ENCODE peak calls at places on chromosome X, in four cellular contexts. U is A549, Y is suprapubic skin, R is MM.1S. W is an unnamed sample. For H3K4me1, the result is how much of the 10 kb centered on the place peaks cover.

GRCh38 chrX:94932278-94932965 is 1258.4 kb downstream of the FAM133A start:
- DNase-seq in U (no peak), Y (no peak), R (peak), W (no peak)

GRCh38 chrX:128335671-128336070 is 283.5 kb upstream of the ACTRT1 start:
- DNase-seq in U (no peak), Y (no peak), R (no peak), W (no peak)

GRCh38 chrX:155632424-155633100 is 19.8 kb upstream of the TMLHE start:
- DNase-seq in U (no peak), Y (no peak), R (peak), W (no peak)

GRCh38 chrX:97065066-97065465 is 181.4 kb downstream of the RPA4 start:
- DNase-seq in Y (no peak), U (no peak), R (no peak), W (no peak)

GRCh38 chrX:67437821-67438220 is 106.0 kb upstream of the AR start:
- DNase-seq in R (no peak), Y (no peak), U (no peak), W (no peak)

GRCh38 chrX:42129022-42129421 is 205.7 kb upstream of the CASK start:
- DNase-seq in R (no peak), Y (no peak), U (no peak), W (no peak)

GRCh38 chrX:70437011-70437410 is 7.6 kb upstream of the DLG3 start:
- DNase-seq in U (no peak), R (no peak), Y (no peak), W (no peak)

GRCh38 chrX:21698274-21698673 is 40.1 kb upstream of the KLHL34 start:
- DNase-seq in U (no peak), Y (no peak), R (no peak), W (no peak)

GRCh38 chrX:8907678-8908077 is 106.5 kb upstream of the FAM9A start:
- DNase-seq in Y (no peak), R (no peak), U (no peak), W (no peak)

GRCh38 chrX:17923546-17923945 is 62.4 kb upstream of the RAI2 start:
- DNase-seq in R (peak), U (no peak), Y (no peak), W (no peak)

GRCh38 chrX:130770615-130771014 is 132.4 kb downstream of the ENOX2 start:
- DNase-seq in U (no peak), Y (no peak), R (no peak), W (no peak)

GRCh38 chrX:131827935-131828334 is 195.2 kb upstream of the STK26 start:
- DNase-seq in Y (no peak), U (no peak), R (peak), W (no peak)

GRCh38 chrX:104641176-104641575 is 75.2 kb downstream of the IL1RAPL2 start:
- DNase-seq in U (no peak), R (no peak), Y (no peak), W (no peak)

GRCh38 chrX:41043950-41044349 is 41.3 kb upstream of the USP9X start:
- DNase-seq in R (no peak), U (no peak), Y (no peak), W (no peak)

GRCh38 chrX:78104447-78105176 is 564 bp downstream of the PGK1 start:
- DNase-seq in Y (peak), U (peak), R (peak), W (peak)

GRCh38 chrX:100731441-100732281 is at the start of gene SYTL4:
- DNase-seq in R (no peak), Y (peak), U (peak), W (peak)

GRCh38 chrX:145609951-145610511 is 207.6 kb upstream of the SLITRK2 start:
- DNase-seq in R (no peak), Y (no peak), U (no peak), W (no peak)

GRCh38 chrX:70030242-70030823 is 19.4 kb downstream of the AWAT2 start:
- DNase-seq in R (peak), U (peak), Y (no peak), W (peak)

GRCh38 chrX:154750301-154751120 is at the start of gene GAB3:
- DNase-seq in Y (peak), R (peak), U (no peak), W (peak)

GRCh38 chrX:15834827-15835595 is 19.6 kb downstream of the AP1S2 start:
- DNase-seq in U (no peak), Y (no peak), R (no peak), W (no peak)

GRCh38 chrX:355329-356050 is 31.2 kb downstream of the PPP2R3B start:
- DNase-seq in R (no peak), Y (no peak), U (no peak), W (no peak)

GRCh38 chrX:136260801-136261200 is 9.6 kb upstream of the MAP7D3 start:
- DNase-seq in Y (no peak), U (no peak), R (no peak), W (no peak)

GRCh38 chrX:72316408-72317079 is 10.8 kb upstream of the CITED1 start:
- DNase-seq in U (no peak), Y (no peak), R (no peak), W (no peak)

GRCh38 chrX:150150081-150150779 is 211.9 kb upstream of the EOLA2 start:
- DNase-seq in U (no peak), Y (no peak), R (no peak), W (no peak)

GRCh38 chrX:71251456-71251973 is 2.4 kb downstream of the ZMYM3 start:
- DNase-seq in R (no peak), U (no peak), Y (no peak), W (peak)

GRCh38 chrX:1419545-1420355 is 27.8 kb upstream of the SLC25A6 start:
- DNase-seq in Y (peak), U (no peak), R (no peak), W (no peak)

GRCh38 chrX:66014560-66014959 is 25.3 kb downstream of the VSIG4 start:
- DNase-seq in Y (no peak), R (no peak), U (no peak), W (no peak)

GRCh38 chrX:15953801-15954200 is 99.2 kb upstream of the AP1S2 start:
- DNase-seq in R (no peak), Y (no peak), U (no peak), W (no peak)

GRCh38 chrX:47687249-47687648 is 28.3 kb upstream of the UXT start:
- DNase-seq in Y (no peak), U (no peak), R (no peak), W (no peak)

GRCh38 chrX:2962346-2962745 is 33.2 kb upstream of the ARSD start:
- DNase-seq in R (no peak), U (no peak), Y (peak), W (peak)

GRCh38 chrX:1354036-1355019 is 17.7 kb downstream of the IL3RA start:
- DNase-seq in R (no peak), U (no peak), Y (no peak), W (no peak)

GRCh38 chrX:22163306-22163705 is 109.4 kb upstream of the CBLL2 start:
- DNase-seq in U (no peak), R (no peak), Y (no peak), W (no peak)

GRCh38 chrX:13051167-13051528 is 6.7 kb upstream of the FAM9C start:
- DNase-seq in U (no peak), Y (no peak), R (no peak), W (no peak)
- H3K4me1 ChIP-seq in U (under half), Y (under half), R (under half), W (under half)

GRCh38 chrX:44202596-44202995 is 140.9 kb downstream of the EFHC2 start:
- DNase-seq in R (no peak), U (no peak), Y (no peak), W (no peak)

GRCh38 chrX:44203791-44204190 is 139.7 kb downstream of the EFHC2 start:
- DNase-seq in U (no peak), Y (no peak), R (no peak), W (no peak)
- TF ChIP-seq CTCF in U (no peak), Y (no peak), R (no peak), W (no peak)

GRCh38 chrX:112766774-112767173 is 73.9 kb downstream of the AMOT start:
- DNase-seq in Y (no peak), R (no peak), U (no peak), W (no peak)
- H3K4me3 ChIP-seq in Y (no peak), R (no peak), U (no peak), W (no peak)

GRCh38 chrX:119694601-119695534 is 1.9 kb upstream of the SEPTIN6 start:
- DNase-seq in U (no peak), R (no peak), Y (no peak), W (no peak)

GRCh38 chrX:119690921-119691716 is 1.8 kb downstream of the SEPTIN6 start:
- DNase-seq in Y (no peak), U (no peak), R (peak), W (peak)

GRCh38 chrX:119693996-119694451 is 1.1 kb upstream of the SEPTIN6 start:
- DNase-seq in Y (peak), R (no peak), U (no peak), W (peak)

GRCh38 chrX:119693032-119693995 is at the start of gene SEPTIN6:
- DNase-seq in R (peak), Y (peak), U (peak), W (peak)

GRCh38 chrX:119692241-119693031 is 532 bp downstream of the SEPTIN6 start:
- DNase-seq in R (peak), U (peak), Y (no peak), W (peak)
- H3K4me1 ChIP-seq in R (under half), U (under half), Y (under half), W (under half)